ENCODE peak calls at places on chromosomes 12 and 14, in nine cellular contexts. N is activated effector memory CD4-positive, alpha-beta T cell treated with anti-CD3 and anti-CD28 coated beads, Interleukin-2, amount 50 U/mL, for 16 hours; I is NCI-H187; C is stimulated activated CD4-positive, alpha-beta T cell treated with anti-CD3 and anti-CD28 coated beads, Interleukin-2, amount 100 ng/mL, for 24 hours; D is T follicular helper cell; L is spleen; B is stimulated activated CD8-positive, alpha-beta memory T cell treated with anti-CD3 and anti-CD28 coated beads, Interleukin-4, amount 100 ng/mL, for 48 hours; X is head of caudate nucleus; Z is T-helper 1 cell. A is an unnamed sample.

GRCh38 chr14:35810963-35811362 is 1.9 kb upstream of the RALGAPA1 start:
- DNase-seq in L (no peak), X (no peak), I (no peak), C (no peak), N (no peak), D (no peak), Z (no peak), B (no peak), A (no peak)

GRCh38 chr14:104175041-104175440 is 36.7 kb downstream of the KIF26A start:
- DNase-seq in I (no peak), B (no peak), L (no peak), C (no peak), X (no peak), N (no peak), D (no peak), Z (no peak), A (no peak)

GRCh38 chr14:54282849-54283248 is 114.0 kb upstream of the CDKN3 start:
- DNase-seq in L (no peak), Z (no peak), N (no peak), I (no peak), D (no peak), C (no peak), X (no peak), B (no peak), A (no peak)

GRCh38 chr14:100680439-100681051 is 46.1 kb upstream of the DLK1 start:
- DNase-seq in X (no peak), B (no peak), L (no peak), D (no peak), C (no peak), Z (no peak), N (no peak), I (no peak), A (no peak)

GRCh38 chr12:68853396-68854077 is 45.6 kb downstream of the MDM2 start:
- DNase-seq in D (no peak), Z (no peak), L (no peak), C (no peak), B (no peak), I (no peak), N (no peak), X (no peak), A (no peak)

GRCh38 chr14:87489196-87489819 is 503.7 kb downstream of the GALC start:
- DNase-seq in N (no peak), X (no peak), L (no peak), C (no peak), B (no peak), I (no peak), Z (no peak), D (no peak), A (no peak)

GRCh38 chr14:50363734-50364113 is 33.0 kb downstream of the CDKL1 start:
- DNase-seq in C (peak), L (peak), X (no peak), D (peak), I (no peak), Z (peak), B (peak), N (peak), A (no peak)

GRCh38 chr14:53411110-53411509 is 258.0 kb upstream of the DDHD1 start:
- DNase-seq in X (no peak), B (no peak), L (no peak), I (no peak), N (no peak), D (no peak), Z (no peak), C (no peak), A (no peak)

GRCh38 chr14:33184587-33184986 is 245.9 kb downstream of the NPAS3 start:
- DNase-seq in N (no peak), L (no peak), Z (no peak), C (no peak), I (no peak), X (no peak), D (no peak), B (no peak), A (no peak)

GRCh38 chr14:32074887-32075572 is 2.1 kb upstream of the ARHGAP5 start:
- DNase-seq in D (no peak), Z (no peak), L (no peak), X (no peak), I (no peak), N (no peak), B (no peak), C (no peak), A (no peak)

GRCh38 chr12:122847921-122848421 is 12.7 kb downstream of the HIP1R start:
- DNase-seq in N (no peak), L (no peak), B (no peak), X (peak), C (no peak), I (no peak), Z (no peak), D (no peak), A (no peak)

GRCh38 chr12:15842106-15842505 is 40.1 kb upstream of the STRAP start:
- DNase-seq in L (no peak), B (no peak), D (no peak), C (no peak), Z (no peak), X (no peak), N (no peak), I (no peak), A (peak)

GRCh38 chr12:132343294-132343972 is 14.0 kb upstream of the GALNT9 start:
- DNase-seq in L (no peak), D (no peak), I (peak), X (no peak), N (no peak), C (no peak), Z (no peak), B (no peak), A (no peak)

GRCh38 chr14:22509751-22510300 is 79.2 kb downstream of the DAD1 start:
- DNase-seq in N (no peak), X (no peak), L (no peak), D (no peak), Z (no peak), C (no peak), B (no peak), I (no peak), A (no peak)